ENCODE peak calls at places on chromosome 21, in five cellular contexts. One of them, this sample, is unnamed. For H3K9me3, the result is how much of the 10 kb centered on the place peaks cover.

GRCh38 chr21:15894596-15894995 is 164.8 kb downstream of the USP25 start:
- DNase-seq in colonic mucosa: no peak
- DNase-seq in adipocyte: peak
- DNase-seq in IMR-90: peak
- DNase-seq in pancreas: no peak
- DNase-seq in this sample: peak

GRCh38 chr21:35525443-35525842 is 476.3 kb upstream of the RUNX1 start:
- DNase-seq in colonic mucosa: no peak
- DNase-seq in adipocyte: no peak
- DNase-seq in IMR-90: peak
- DNase-seq in pancreas: no peak
- DNase-seq in this sample: no peak

GRCh38 chr21:29232601-29233541 is 65.9 kb upstream of the BACH1 start:
- DNase-seq in colonic mucosa: no peak
- DNase-seq in adipocyte: peak
- DNase-seq in IMR-90: peak
- DNase-seq in pancreas: no peak
- DNase-seq in this sample: peak

GRCh38 chr21:15210235-15210678 is 145.5 kb upstream of the NRIP1 start:
- DNase-seq in colonic mucosa: no peak
- DNase-seq in adipocyte: no peak
- DNase-seq in IMR-90: no peak
- DNase-seq in pancreas: no peak
- DNase-seq in this sample: no peak

GRCh38 chr21:15617968-15618367 is 111.8 kb upstream of the USP25 start:
- DNase-seq in colonic mucosa: no peak
- DNase-seq in adipocyte: peak
- DNase-seq in IMR-90: peak
- DNase-seq in pancreas: no peak
- DNase-seq in this sample: peak

GRCh38 chr21:31888936-31889371 is 16.1 kb downstream of the HUNK start:
- DNase-seq in colonic mucosa: no peak
- DNase-seq in adipocyte: peak
- DNase-seq in IMR-90: no peak
- DNase-seq in pancreas: no peak
- DNase-seq in this sample: no peak

GRCh38 chr21:27578741-27579265 is 611.9 kb upstream of the ADAMTS5 start:
- DNase-seq in colonic mucosa: no peak
- DNase-seq in adipocyte: no peak
- DNase-seq in IMR-90: no peak
- DNase-seq in pancreas: no peak
- DNase-seq in this sample: no peak

GRCh38 chr21:32529679-32530078 is 55.6 kb downstream of the TCP10L start:
- DNase-seq in colonic mucosa: no peak
- DNase-seq in adipocyte: no peak
- DNase-seq in IMR-90: no peak
- DNase-seq in pancreas: no peak
- DNase-seq in this sample: no peak

GRCh38 chr21:34639882-34640788 is 25.2 kb upstream of the RCAN1 start:
- DNase-seq in colonic mucosa: no peak
- DNase-seq in adipocyte: peak
- DNase-seq in IMR-90: peak
- DNase-seq in pancreas: no peak
- DNase-seq in this sample: no peak

GRCh38 chr21:36209626-36210171 is 53.1 kb downstream of the DOP1B start:
- DNase-seq in colonic mucosa: peak
- DNase-seq in adipocyte: peak
- DNase-seq in IMR-90: peak
- DNase-seq in pancreas: no peak
- DNase-seq in this sample: peak

GRCh38 chr21:45074048-45074817 is at the start of gene ADARB1:
- DNase-seq in colonic mucosa: peak
- DNase-seq in adipocyte: peak
- DNase-seq in IMR-90: peak
- DNase-seq in pancreas: peak
- DNase-seq in this sample: peak

GRCh38 chr21:32494946-32495703 is 82.6 kb downstream of the EVA1C start:
- DNase-seq in colonic mucosa: no peak
- DNase-seq in adipocyte: peak
- DNase-seq in IMR-90: peak
- DNase-seq in pancreas: no peak
- DNase-seq in this sample: peak

GRCh38 chr21:38300180-38300579 is 43.4 kb downstream of the KCNJ15 start:
- DNase-seq in colonic mucosa: no peak
- DNase-seq in adipocyte: no peak
- DNase-seq in IMR-90: no peak
- DNase-seq in pancreas: no peak
- DNase-seq in this sample: no peak

GRCh38 chr21:21714396-21714795 is 716.2 kb downstream of the NCAM2 start:
- DNase-seq in colonic mucosa: no peak
- DNase-seq in adipocyte: peak
- DNase-seq in IMR-90: peak
- DNase-seq in pancreas: no peak
- DNase-seq in this sample: peak

GRCh38 chr21:42214921-42215320 is 4.0 kb upstream of the ABCG1 start:
- DNase-seq in colonic mucosa: no peak
- DNase-seq in adipocyte: no peak
- DNase-seq in IMR-90: no peak
- DNase-seq in pancreas: peak
- DNase-seq in this sample: no peak

GRCh38 chr21:46035809-46036695 is 54.5 kb downstream of the COL6A1 start:
- DNase-seq in colonic mucosa: no peak
- DNase-seq in adipocyte: no peak
- DNase-seq in IMR-90: peak
- DNase-seq in pancreas: no peak
- DNase-seq in this sample: peak

GRCh38 chr21:42010507-42011493 is 640 bp upstream of the ZBTB21 start:
- DNase-seq in colonic mucosa: peak
- DNase-seq in adipocyte: peak
- DNase-seq in IMR-90: no peak
- DNase-seq in pancreas: peak
- DNase-seq in this sample: peak

GRCh38 chr21:38351961-38352521 is 95.2 kb downstream of the KCNJ15 start:
- DNase-seq in colonic mucosa: no peak
- DNase-seq in adipocyte: peak
- DNase-seq in IMR-90: peak
- DNase-seq in pancreas: no peak
- DNase-seq in this sample: peak

GRCh38 chr21:33268736-33269441 is 2.7 kb downstream of the IL10RB start:
- DNase-seq in colonic mucosa: peak
- DNase-seq in adipocyte: no peak
- DNase-seq in IMR-90: no peak
- DNase-seq in pancreas: peak
- DNase-seq in this sample: no peak

DNA sequence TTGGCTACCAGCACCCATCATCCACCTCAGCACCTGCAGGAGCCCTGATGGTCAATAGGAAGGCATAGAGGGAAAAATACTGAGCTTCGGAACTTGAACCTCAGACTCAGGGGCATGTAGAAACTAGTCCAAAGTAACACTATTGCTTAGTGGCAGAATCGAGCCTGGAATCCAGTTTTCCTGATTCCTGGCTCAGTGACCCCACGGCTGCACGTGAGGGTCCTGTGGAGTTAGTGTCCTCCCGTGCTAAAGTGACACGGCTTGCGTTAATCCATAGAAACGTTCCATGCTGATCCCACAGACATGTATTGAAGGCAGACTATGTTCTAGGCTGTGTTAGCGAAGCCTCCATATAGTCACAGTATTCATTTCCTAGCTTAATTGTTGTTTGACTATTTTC is 747.0 kb upstream of the TPTE start:
- DNase-seq in colonic mucosa: no peak
- DNase-seq in adipocyte: no peak
- DNase-seq in IMR-90: no peak
- DNase-seq in pancreas: no peak
- DNase-seq in this sample: no peak
- H3K9me3 ChIP-seq in colonic mucosa: under half
- H3K9me3 ChIP-seq in adipocyte: under half
- H3K9me3 ChIP-seq in IMR-90: under half
- H3K9me3 ChIP-seq in pancreas: under half
- H3K9me3 ChIP-seq in this sample: under half

GRCh38 chr21:40445349-40445921 is 401.5 kb downstream of the DSCAM start:
- DNase-seq in colonic mucosa: no peak
- DNase-seq in adipocyte: peak
- DNase-seq in IMR-90: no peak
- DNase-seq in pancreas: no peak
- DNase-seq in this sample: no peak
- H3K9me3 ChIP-seq in colonic mucosa: under half
- H3K9me3 ChIP-seq in adipocyte: under half
- H3K9me3 ChIP-seq in IMR-90: under half
- H3K9me3 ChIP-seq in pancreas: under half
- H3K9me3 ChIP-seq in this sample: under half

DNA sequence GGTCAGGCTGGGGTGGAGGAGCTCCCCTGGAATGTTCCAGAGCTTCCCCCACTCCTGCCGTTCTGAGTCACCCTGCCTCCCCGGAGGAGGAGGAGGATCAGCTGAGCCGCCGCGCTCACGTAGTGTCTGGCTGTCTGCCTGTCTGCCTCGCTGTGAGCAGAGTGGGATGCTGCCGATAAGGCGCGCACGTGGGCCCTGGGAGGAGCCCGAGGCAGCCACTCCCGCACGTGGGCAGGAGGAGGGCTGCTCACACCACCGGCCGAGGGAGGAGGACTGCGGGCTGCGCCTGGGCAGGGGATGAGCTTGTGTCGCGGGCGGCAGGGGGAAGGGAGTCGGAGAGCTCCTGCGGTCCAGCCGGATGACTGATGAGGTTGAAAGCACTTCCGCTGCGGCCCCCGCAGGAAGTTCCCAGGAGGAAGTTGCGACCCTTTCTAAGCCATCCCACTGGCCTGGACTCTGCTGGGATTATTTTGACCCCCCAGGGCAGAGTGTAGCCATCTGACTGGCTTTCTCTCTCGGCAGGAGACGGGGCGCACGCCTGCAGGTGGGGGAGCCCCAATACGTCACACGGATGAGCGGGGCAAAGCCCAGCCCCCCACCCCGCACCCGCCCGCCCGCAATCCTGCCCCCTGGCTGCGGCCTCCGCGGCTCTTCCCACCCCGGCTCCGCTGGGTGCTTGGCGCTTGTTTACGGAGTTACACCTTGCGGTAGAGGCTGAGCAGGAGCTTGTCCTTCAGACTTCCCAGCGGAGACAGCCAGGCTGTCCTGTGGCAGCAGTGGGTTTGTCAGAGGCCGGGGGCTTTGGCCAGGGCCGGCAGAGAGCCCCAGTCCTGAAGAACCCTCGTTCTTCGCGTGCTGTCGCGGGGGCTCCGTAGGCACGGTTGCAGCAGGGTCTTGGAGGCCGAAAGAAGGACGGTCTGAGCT is 9.8 kb downstream of the PDXK start:
- DNase-seq in colonic mucosa: peak
- DNase-seq in adipocyte: peak
- DNase-seq in IMR-90: peak
- DNase-seq in pancreas: peak
- DNase-seq in this sample: peak
- H3K9me3 ChIP-seq in colonic mucosa: under half
- H3K9me3 ChIP-seq in adipocyte: under half
- H3K9me3 ChIP-seq in IMR-90: under half
- H3K9me3 ChIP-seq in pancreas: under half
- H3K9me3 ChIP-seq in this sample: under half

DNA sequence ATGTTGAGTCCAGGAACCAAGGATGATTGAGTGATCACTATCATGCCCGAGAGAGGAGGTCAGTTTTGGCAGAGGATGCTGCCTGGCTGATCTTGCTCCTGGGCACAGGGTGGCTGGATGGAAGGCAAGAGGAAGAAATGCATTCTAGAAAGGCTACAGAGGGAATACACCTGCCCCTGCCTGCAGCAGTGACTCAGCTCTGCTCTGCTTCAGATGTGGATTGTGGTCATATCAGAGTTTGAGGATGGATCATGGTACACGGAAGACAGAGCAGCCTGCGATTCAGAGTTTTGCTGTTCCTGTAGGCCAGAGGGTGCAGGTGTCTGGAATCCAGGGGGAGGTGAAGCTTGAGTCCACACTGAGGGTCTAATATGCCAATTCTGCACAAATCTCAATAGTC is 37.2 kb downstream of the PCP4 start:
- DNase-seq in colonic mucosa: no peak
- DNase-seq in adipocyte: no peak
- DNase-seq in IMR-90: no peak
- DNase-seq in pancreas: no peak
- DNase-seq in this sample: no peak
- H3K9me3 ChIP-seq in colonic mucosa: under half
- H3K9me3 ChIP-seq in adipocyte: under half
- H3K9me3 ChIP-seq in IMR-90: under half
- H3K9me3 ChIP-seq in pancreas: under half
- H3K9me3 ChIP-seq in this sample: under half

DNA sequence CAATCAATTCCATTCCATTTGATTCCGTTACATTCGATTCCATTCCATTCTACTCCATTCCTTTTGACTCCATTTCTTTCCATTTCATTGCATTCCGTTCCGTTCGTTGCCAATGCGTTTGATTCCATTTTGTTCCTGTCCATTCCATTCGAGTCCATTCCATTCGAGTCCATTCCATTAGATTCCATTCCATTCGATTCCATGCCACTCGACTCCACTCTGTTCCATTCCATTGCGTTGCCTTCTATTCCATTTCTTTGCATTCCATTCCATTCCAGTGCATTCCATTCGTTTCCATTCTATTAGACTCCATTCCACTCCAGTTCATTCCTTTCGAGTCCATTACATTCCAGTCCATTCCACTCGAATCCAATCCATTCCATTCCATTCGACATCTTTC is 2587.5 kb upstream of the TPTE start:
- DNase-seq in colonic mucosa: no peak
- DNase-seq in adipocyte: no peak
- DNase-seq in IMR-90: no peak
- DNase-seq in pancreas: no peak
- DNase-seq in this sample: no peak
- H3K9me3 ChIP-seq in colonic mucosa: under half
- H3K9me3 ChIP-seq in adipocyte: half or more
- H3K9me3 ChIP-seq in IMR-90: under half
- H3K9me3 ChIP-seq in pancreas: under half
- H3K9me3 ChIP-seq in this sample: half or more

This sample was measured in astrocyte.